ENCODE peak calls at places on chromosomes 13 and 19, in five cellular contexts. F, X, C, Y and B are unnamed samples.

GRCh38 chr13:94408300-94409036 is 71.0 kb downstream of the DCT start:
- DNase-seq in C (no peak), X (no peak), F (no peak), Y (no peak), B (no peak)

GRCh38 chr13:66831317-66831716 is 398.8 kb downstream of the PCDH9 start:
- DNase-seq in F (no peak), X (no peak), Y (no peak), C (no peak), B (no peak)

GRCh38 chr19:51714848-51715247 is 8.9 kb downstream of the HAS1 start:
- DNase-seq in F (no peak), X (no peak), C (no peak), Y (no peak), B (no peak)

GRCh38 chr13:52665325-52665724 is 12.7 kb downstream of the SUGT1 start:
- DNase-seq in Y (no peak), F (no peak), C (peak; percentile 57), X (no peak), B (no peak)

GRCh38 chr13:34066344-34066743 is 248.4 kb downstream of the RFC3 start:
- DNase-seq in F (no peak), Y (no peak), X (no peak), C (no peak), B (no peak)

GRCh38 chr19:31459430-31459829 is 110.2 kb upstream of the TSHZ3 start:
- DNase-seq in F (no peak), C (no peak), X (no peak), Y (no peak), B (no peak)

GRCh38 chr13:97324115-97324514 is 102.0 kb downstream of the MBNL2 start:
- DNase-seq in C (no peak), X (no peak), F (no peak), Y (no peak), B (no peak)

GRCh38 chr13:45341799-45342584 is 1.0 kb upstream of the TPT1 start:
- DNase-seq in X (no peak), C (peak; percentile 67), Y (no peak), F (peak; percentile 47), B (no peak)

GRCh38 chr13:105918842-105919741 is 616.4 kb downstream of the EFNB2 start:
- DNase-seq in X (no peak), Y (no peak), F (no peak), C (peak; percentile 63), B (no peak)

GRCh38 chr19:11416346-11417052 is 2.6 kb downstream of the RGL3 start:
- DNase-seq in F (no peak), Y (no peak), X (no peak), C (no peak), B (no peak)

GRCh38 chr13:96053003-96053703 is at the start of gene UGGT2:
- DNase-seq in F (peak; percentile 95), C (peak; percentile 96), Y (peak; percentile 97), X (no peak), B (peak; percentile 72)

GRCh38 chr19:31286491-31286890 is 62.7 kb downstream of the TSHZ3 start:
- DNase-seq in F (no peak), X (no peak), Y (no peak), C (no peak), B (no peak)

GRCh38 chr13:94119360-94119936 is 360.0 kb downstream of the DCT start:
- DNase-seq in Y (no peak), F (no peak), C (no peak), X (no peak), B (no peak)

GRCh38 chr13:33349996-33350826 is 64.7 kb upstream of the STARD13 start:
- DNase-seq in X (no peak), F (peak; percentile 69), Y (peak; percentile 68), C (peak; percentile 52), B (no peak)

GRCh38 chr13:37369618-37370017 is 228.9 kb downstream of the POSTN start:
- DNase-seq in X (no peak), Y (no peak), F (no peak), C (peak; percentile 53), B (no peak)

GRCh38 chr13:43374621-43375020 is 351.2 kb downstream of the DNAJC15 start:
- DNase-seq in Y (no peak), C (peak; percentile 66), X (no peak), F (no peak), B (no peak)

GRCh38 chr19:12731337-12731736 is 3.1 kb downstream of the TRIR start:
- DNase-seq in C (no peak), X (no peak), F (no peak), Y (no peak), B (no peak)

GRCh38 chr13:101007245-101007644 is 332.6 kb upstream of the TMTC4 start:
- DNase-seq in X (no peak), Y (no peak), F (no peak), C (no peak), B (no peak)

GRCh38 chr19:11570039-11570462 is 7.4 kb downstream of the ACP5 start:
- DNase-seq in Y (no peak), X (no peak), F (no peak), C (no peak), B (no peak)

GRCh38 chr19:45752639-45753038 is 16.4 kb downstream of the SIX5 start:
- DNase-seq in C (no peak), X (no peak), Y (no peak), F (no peak), B (no peak)

GRCh38 chr19:12913011-12913561 is 6.0 kb downstream of the SYCE2 start:
- DNase-seq in F (peak; percentile 63), Y (peak; percentile 75), X (no peak), C (peak; percentile 83), B (no peak)

GRCh38 chr19:35549174-35549788 is 3.9 kb downstream of the TMEM147 start:
- DNase-seq in X (peak; percentile 25), F (peak; percentile 35), C (peak; percentile 73), Y (no peak), B (no peak)

GRCh38 chr19:46133101-46133627 is 8.7 kb upstream of the IGFL3 start:
- DNase-seq in F (peak; percentile 41), C (peak; percentile 98), X (no peak), Y (no peak), B (no peak)

GRCh38 chr19:36032251-36033104 is at the start of gene CLIP3:
- DNase-seq in Y (peak; percentile 75), X (no peak), C (peak; percentile 74), F (peak; percentile 87), B (no peak)

GRCh38 chr19:40084948-40085347 is 5.8 kb downstream of the ZNF780A start:
- DNase-seq in F (no peak), C (no peak), X (no peak), Y (no peak), B (no peak)

GRCh38 chr13:114021464-114022308 is 47.8 kb upstream of the C13orf46 start:
- DNase-seq in Y (peak; percentile 5), C (no peak), X (no peak), F (no peak), B (no peak)

GRCh38 chr13:56893843-56894242 is 246.9 kb upstream of the PRR20A start:
- DNase-seq in X (no peak), C (no peak), F (no peak), Y (no peak), B (no peak)

GRCh38 chr13:39952244-39953233 is 297.1 kb downstream of the COG6 start:
- DNase-seq in C (peak; percentile 70), Y (no peak), X (no peak), F (no peak), B (no peak)

DNA sequence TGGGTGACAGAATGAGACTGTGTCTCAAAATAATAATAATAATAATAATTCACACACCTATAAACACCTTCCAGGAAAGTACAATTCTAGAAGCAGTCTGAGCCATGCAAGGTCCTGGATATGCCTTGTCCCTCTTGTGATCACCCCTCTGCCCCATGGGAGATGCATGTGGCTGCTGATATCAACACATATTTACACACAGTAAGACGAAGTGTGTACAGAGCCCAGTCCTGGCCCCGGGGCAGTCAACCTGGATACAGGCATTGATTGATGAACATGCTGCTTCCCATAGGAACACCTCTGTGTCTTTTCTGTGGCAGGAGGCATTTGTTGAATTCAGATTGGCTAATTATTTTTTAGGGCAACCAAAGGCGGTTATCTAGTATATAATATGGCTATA is 3.2 kb downstream of the SULT2A1 start:
- DNase-seq in C (no peak), X (no peak), Y (no peak), F (no peak), B (no peak)
- H3K4me3 ChIP-seq in C (no peak overlapping the region), X (no peak overlapping the region), Y (no peak overlapping the region), F (no peak overlapping the region), B (no peak overlapping the region)

DNA sequence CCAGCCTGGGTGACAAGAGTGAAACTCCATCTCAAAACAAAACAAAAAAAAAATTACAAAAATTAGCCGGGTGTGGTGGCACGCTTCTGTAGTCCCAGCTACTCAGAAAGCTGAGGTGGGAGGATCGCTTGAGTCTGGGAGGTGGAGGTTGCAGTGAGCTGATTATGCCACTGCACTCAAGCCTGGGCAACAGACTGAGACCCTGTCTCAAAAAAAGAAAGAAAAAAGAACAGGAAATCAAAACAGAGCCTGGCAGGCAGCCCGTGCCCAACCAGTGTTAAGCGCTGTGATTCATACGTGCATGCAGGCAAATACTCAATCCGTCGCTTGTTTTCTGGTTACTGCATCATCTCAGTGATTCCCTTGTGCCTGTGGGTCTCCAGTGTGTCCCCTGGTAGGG is 18.2 kb downstream of the DDX39A start:
- DNase-seq in X (no peak), F (no peak), C (peak; percentile 27), Y (no peak), B (no peak)
- H3K4me3 ChIP-seq in X (no peak overlapping the region), F (no peak overlapping the region), C (no peak overlapping the region), Y (no peak overlapping the region), B (no peak overlapping the region)

GRCh38 chr13:49116873-49117272 is 103.3 kb upstream of the MLNR start:
- DNase-seq in Y (no peak), F (no peak), X (no peak), C (no peak), B (no peak)

GRCh38 chr13:49110122-49110831 is 109.9 kb upstream of the MLNR start:
- DNase-seq in Y (peak; percentile 64), C (peak; percentile 94), X (peak; percentile 48), F (peak; percentile 65), B (peak; percentile 56)

GRCh38 chr13:49112782-49113525 is 107.2 kb upstream of the MLNR start:
- DNase-seq in X (no peak), C (peak; percentile 26), F (no peak), Y (no peak), B (no peak)

GRCh38 chr13:49108204-49108603 is 111.9 kb upstream of the MLNR start:
- DNase-seq in C (no peak), X (no peak), Y (no peak), F (no peak), B (no peak)

GRCh38 chr13:49113526-49114286 is 106.4 kb upstream of the MLNR start:
- DNase-seq in F (no peak), C (peak; percentile 79), X (no peak), Y (no peak), B (no peak)
- H3K4me3 ChIP-seq in F (no peak overlapping the region), C (peak overlapping the region; percentile 38), X (no peak overlapping the region), Y (no peak overlapping the region), B (no peak overlapping the region)

GRCh38 chr19:6059996-6060599 is 50.2 kb downstream of the RFX2 start:
- DNase-seq in F (peak; percentile 15), C (no peak), Y (no peak), X (no peak), B (no peak)
- H3K4me3 ChIP-seq in F (no peak overlapping the region), C (no peak overlapping the region), Y (no peak overlapping the region), X (no peak overlapping the region), B (no peak overlapping the region)